ENCODE peak calls at places on chromosomes 11 and 22, in five cellular contexts. One of them, this sample, is unnamed.

GRCh38 chr11:109390752-109391151 is 31.2 kb upstream of the C11orf87 start:
- DNase-seq in RWPE1: no peak
- DNase-seq in bronchial epithelial cell: peak; percentile 26
- DNase-seq in cardiac fibroblast: no peak
- DNase-seq in WTC11: no peak
- DNase-seq in this sample: no peak

GRCh38 chr11:40491341-40491740 is 968.1 kb downstream of the LRRC4C start:
- DNase-seq in cardiac fibroblast: no peak
- DNase-seq in bronchial epithelial cell: no peak
- DNase-seq in WTC11: no peak
- DNase-seq in RWPE1: no peak
- DNase-seq in this sample: no peak

GRCh38 chr11:45933846-45934579 is 11.6 kb downstream of the LARGE2 start:
- DNase-seq in bronchial epithelial cell: no peak
- DNase-seq in WTC11: no peak
- DNase-seq in cardiac fibroblast: no peak
- DNase-seq in RWPE1: no peak
- DNase-seq in this sample: peak; percentile 61

GRCh38 chr22:30425616-30426394 is at the start of gene MTFP1:
- DNase-seq in cardiac fibroblast: peak; percentile 75
- DNase-seq in RWPE1: peak; percentile 48
- DNase-seq in WTC11: peak; percentile 83
- DNase-seq in bronchial epithelial cell: peak; percentile 53
- DNase-seq in this sample: no peak

GRCh38 chr11:10477690-10478046 is 22.6 kb downstream of the AMPD3 start:
- DNase-seq in bronchial epithelial cell: no peak
- DNase-seq in RWPE1: no peak
- DNase-seq in WTC11: no peak
- DNase-seq in cardiac fibroblast: no peak
- DNase-seq in this sample: peak; percentile 37

GRCh38 chr11:44604171-44604581 is 38.7 kb downstream of the CD82 start:
- DNase-seq in WTC11: no peak
- DNase-seq in RWPE1: no peak
- DNase-seq in bronchial epithelial cell: peak; percentile 56
- DNase-seq in cardiac fibroblast: no peak
- DNase-seq in this sample: peak; percentile 93

GRCh38 chr11:115446214-115446613 is 58.0 kb downstream of the CADM1 start:
- DNase-seq in WTC11: no peak
- DNase-seq in RWPE1: no peak
- DNase-seq in bronchial epithelial cell: no peak
- DNase-seq in cardiac fibroblast: no peak
- DNase-seq in this sample: no peak

GRCh38 chr11:23398052-23398451 is 537.8 kb upstream of the CCDC179 start:
- DNase-seq in cardiac fibroblast: no peak
- DNase-seq in RWPE1: no peak
- DNase-seq in bronchial epithelial cell: no peak
- DNase-seq in WTC11: no peak
- DNase-seq in this sample: no peak

GRCh38 chr11:71139516-71140205 is 112.7 kb downstream of the SHANK2 start:
- DNase-seq in WTC11: no peak
- DNase-seq in cardiac fibroblast: peak; percentile 40
- DNase-seq in bronchial epithelial cell: no peak
- DNase-seq in RWPE1: no peak
- DNase-seq in this sample: peak; percentile 89

GRCh38 chr22:23127055-23127756 is 14.6 kb downstream of the RSPH14 start:
- DNase-seq in WTC11: no peak
- DNase-seq in RWPE1: no peak
- DNase-seq in bronchial epithelial cell: no peak
- DNase-seq in cardiac fibroblast: no peak
- DNase-seq in this sample: no peak

GRCh38 chr11:72982286-72982685 is 159.8 kb downstream of the FCHSD2 start:
- DNase-seq in RWPE1: no peak
- DNase-seq in WTC11: no peak
- DNase-seq in bronchial epithelial cell: no peak
- DNase-seq in cardiac fibroblast: no peak
- DNase-seq in this sample: peak; percentile 26

GRCh38 chr11:46914363-46914762 is 4.0 kb downstream of the LRP4 start:
- DNase-seq in cardiac fibroblast: peak; percentile 26
- DNase-seq in RWPE1: no peak
- DNase-seq in bronchial epithelial cell: peak; percentile 60
- DNase-seq in WTC11: no peak
- DNase-seq in this sample: peak; percentile 97

GRCh38 chr11:87033561-87033960 is 4.2 kb upstream of the TMEM135 start:
- DNase-seq in WTC11: no peak
- DNase-seq in bronchial epithelial cell: no peak
- DNase-seq in cardiac fibroblast: no peak
- DNase-seq in RWPE1: no peak
- DNase-seq in this sample: no peak

GRCh38 chr11:8713760-8714159 is 31.2 kb downstream of the RPL27A start:
- DNase-seq in WTC11: no peak
- DNase-seq in cardiac fibroblast: no peak
- DNase-seq in bronchial epithelial cell: no peak
- DNase-seq in RWPE1: no peak
- DNase-seq in this sample: peak; percentile 44

GRCh38 chr22:49259870-49260615 is 567.6 kb downstream of the BRD1 start:
- DNase-seq in cardiac fibroblast: no peak
- DNase-seq in WTC11: no peak
- DNase-seq in bronchial epithelial cell: no peak
- DNase-seq in RWPE1: no peak
- DNase-seq in this sample: no peak

GRCh38 chr11:117179048-117179999 is 781 bp downstream of the SIDT2 start:
- DNase-seq in RWPE1: no peak
- DNase-seq in cardiac fibroblast: peak; percentile 62
- DNase-seq in bronchial epithelial cell: no peak
- DNase-seq in WTC11: peak; percentile 41
- DNase-seq in this sample: peak; percentile 94

GRCh38 chr22:46198274-46198673 is 47.9 kb downstream of the PPARA start:
- DNase-seq in WTC11: no peak
- DNase-seq in RWPE1: no peak
- DNase-seq in bronchial epithelial cell: no peak
- DNase-seq in cardiac fibroblast: no peak
- DNase-seq in this sample: no peak

GRCh38 chr11:118522571-118523072 is 4.7 kb upstream of the TTC36 start:
- DNase-seq in WTC11: peak; percentile 51
- DNase-seq in bronchial epithelial cell: peak; percentile 45
- DNase-seq in RWPE1: no peak
- DNase-seq in cardiac fibroblast: peak; percentile 59
- DNase-seq in this sample: peak; percentile 82

GRCh38 chr11:119664063-119664572 is 64.9 kb downstream of the NECTIN1 start:
- DNase-seq in cardiac fibroblast: no peak
- DNase-seq in bronchial epithelial cell: no peak
- DNase-seq in RWPE1: no peak
- DNase-seq in WTC11: peak; percentile 61
- DNase-seq in this sample: peak; percentile 46

GRCh38 chr22:50269573-50270301 is 443 bp downstream of the MAPK11 start:
- DNase-seq in RWPE1: no peak
- DNase-seq in cardiac fibroblast: peak; percentile 61
- DNase-seq in bronchial epithelial cell: no peak
- DNase-seq in WTC11: peak; percentile 35
- DNase-seq in this sample: peak; percentile 98

GRCh38 chr22:50270302-50271010 is at the start of gene MAPK11:
- DNase-seq in cardiac fibroblast: peak; percentile 73
- DNase-seq in WTC11: peak; percentile 87
- DNase-seq in bronchial epithelial cell: peak; percentile 42
- DNase-seq in RWPE1: no peak
- DNase-seq in this sample: peak; percentile 99

GRCh38 chr22:50266994-50267393 is 3.2 kb downstream of the MAPK11 start:
- DNase-seq in RWPE1: no peak
- DNase-seq in cardiac fibroblast: no peak
- DNase-seq in WTC11: no peak
- DNase-seq in bronchial epithelial cell: no peak
- DNase-seq in this sample: no peak

GRCh38 chr22:50268655-50269113 is 1.5 kb downstream of the MAPK11 start:
- DNase-seq in cardiac fibroblast: peak; percentile 37
- DNase-seq in bronchial epithelial cell: no peak
- DNase-seq in WTC11: no peak
- DNase-seq in RWPE1: no peak
- DNase-seq in this sample: no peak

DNA sequence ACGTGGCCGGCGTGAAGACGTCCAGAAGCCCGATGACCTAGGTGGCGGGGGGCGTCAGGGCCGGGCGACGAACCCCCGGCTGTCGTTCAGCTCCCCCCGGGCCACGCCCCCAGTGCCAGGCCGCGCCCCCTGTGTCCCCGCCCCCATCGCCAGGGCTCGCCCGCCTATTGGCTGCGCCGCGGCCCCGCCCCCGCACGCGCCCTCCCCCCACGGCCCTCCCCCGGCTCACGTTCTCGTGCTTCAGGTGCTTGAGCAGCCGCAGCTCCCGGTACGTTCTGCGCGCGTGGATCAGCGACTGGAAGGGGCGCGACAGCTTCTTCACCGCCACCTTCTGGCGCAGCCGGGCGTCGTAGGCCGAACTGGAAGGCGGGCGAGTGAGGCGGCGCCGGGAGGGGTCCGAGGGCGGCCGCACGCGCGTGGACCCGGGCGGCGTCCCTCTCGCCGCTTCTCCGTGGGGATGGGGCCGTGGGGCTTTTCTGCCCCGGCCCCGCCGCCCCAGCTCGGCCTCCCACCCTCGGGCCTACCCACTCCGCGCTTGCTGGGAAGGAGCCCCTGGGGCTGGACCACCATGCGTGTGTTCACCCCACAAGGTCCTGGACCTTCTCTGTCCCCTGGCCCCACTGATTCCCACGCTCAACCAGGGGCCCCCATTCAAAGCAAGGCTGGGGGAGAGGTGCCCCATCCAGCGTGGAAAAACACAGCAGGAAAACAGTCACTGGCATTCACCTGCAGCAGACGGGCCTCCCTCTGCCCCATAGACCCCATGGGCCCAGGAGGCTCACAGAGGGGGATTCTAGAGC is 2.4 kb downstream of the MAPK11 start:
- DNase-seq in bronchial epithelial cell: peak; percentile 32
- DNase-seq in cardiac fibroblast: peak; percentile 69
- DNase-seq in WTC11: peak; percentile 74
- DNase-seq in RWPE1: peak; percentile 80
- DNase-seq in this sample: peak; percentile 100
- TF ChIP-seq CTCF in bronchial epithelial cell: peak; percentile 40
- TF ChIP-seq CTCF in cardiac fibroblast: peak; percentile 26
- TF ChIP-seq CTCF in WTC11: no peak
- TF ChIP-seq CTCF in RWPE1: peak; percentile 28
- TF ChIP-seq CTCF in this sample: peak; percentile 11

GRCh38 chr11:59182457-59183151 is 10.7 kb downstream of the DTX4 start:
- DNase-seq in bronchial epithelial cell: peak; percentile 41
- DNase-seq in WTC11: peak; percentile 81
- DNase-seq in RWPE1: no peak
- DNase-seq in cardiac fibroblast: no peak
- DNase-seq in this sample: no peak
- TF ChIP-seq CTCF in bronchial epithelial cell: peak; percentile 73
- TF ChIP-seq CTCF in WTC11: peak; percentile 84
- TF ChIP-seq CTCF in RWPE1: no peak
- TF ChIP-seq CTCF in cardiac fibroblast: peak; percentile 13
- TF ChIP-seq CTCF in this sample: no peak

DNA sequence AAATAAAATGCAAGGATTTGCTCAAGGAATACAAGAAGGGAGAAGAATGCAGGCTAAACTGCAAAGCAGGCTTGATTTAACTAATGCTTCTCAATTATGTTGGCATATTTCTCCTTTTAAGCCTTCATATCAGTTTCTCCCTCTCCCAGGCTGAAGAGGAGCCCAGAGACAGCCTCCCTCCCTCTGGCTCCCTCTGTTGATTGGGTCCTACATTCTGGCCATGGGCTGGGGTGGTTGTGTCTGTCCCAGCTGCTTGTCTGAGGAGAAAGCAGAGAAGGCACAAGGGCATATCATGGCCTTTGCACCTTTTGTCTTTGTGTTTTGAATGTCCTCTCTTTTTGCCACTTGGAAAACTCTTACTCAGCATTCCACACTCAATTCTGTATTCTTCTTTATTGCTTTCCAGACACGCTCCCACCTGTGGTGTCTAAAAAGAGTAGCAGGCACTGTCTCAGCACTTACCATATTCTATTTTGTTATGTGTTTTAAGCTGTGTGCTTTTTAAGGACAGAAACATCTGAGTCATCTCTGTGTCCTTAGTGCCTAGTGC is 77.4 kb downstream of the INSC start:
- DNase-seq in RWPE1: no peak
- DNase-seq in bronchial epithelial cell: no peak
- DNase-seq in cardiac fibroblast: no peak
- DNase-seq in WTC11: no peak
- DNase-seq in this sample: no peak
- TF ChIP-seq CTCF in RWPE1: no peak
- TF ChIP-seq CTCF in bronchial epithelial cell: no peak
- TF ChIP-seq CTCF in cardiac fibroblast: no peak
- TF ChIP-seq CTCF in WTC11: no peak
- TF ChIP-seq CTCF in this sample: no peak

GRCh38 chr11:124195419-124195734 is 12.2 kb downstream of the OR10D3 start:
- DNase-seq in RWPE1: no peak
- DNase-seq in bronchial epithelial cell: no peak
- DNase-seq in cardiac fibroblast: no peak
- DNase-seq in WTC11: no peak
- DNase-seq in this sample: no peak

GRCh38 chr11:124193221-124193945 is 10.2 kb downstream of the OR10D3 start:
- DNase-seq in bronchial epithelial cell: no peak
- DNase-seq in RWPE1: no peak
- DNase-seq in cardiac fibroblast: no peak
- DNase-seq in WTC11: no peak
- DNase-seq in this sample: no peak

GRCh38 chr11:124194283-124194682 is 11.1 kb downstream of the OR10D3 start:
- DNase-seq in RWPE1: no peak
- DNase-seq in WTC11: no peak
- DNase-seq in cardiac fibroblast: no peak
- DNase-seq in bronchial epithelial cell: no peak
- DNase-seq in this sample: no peak

GRCh38 chr11:124197999-124198398 is 14.9 kb downstream of the OR10D3 start:
- DNase-seq in RWPE1: no peak
- DNase-seq in cardiac fibroblast: no peak
- DNase-seq in WTC11: no peak
- DNase-seq in bronchial epithelial cell: no peak
- DNase-seq in this sample: no peak

DNA sequence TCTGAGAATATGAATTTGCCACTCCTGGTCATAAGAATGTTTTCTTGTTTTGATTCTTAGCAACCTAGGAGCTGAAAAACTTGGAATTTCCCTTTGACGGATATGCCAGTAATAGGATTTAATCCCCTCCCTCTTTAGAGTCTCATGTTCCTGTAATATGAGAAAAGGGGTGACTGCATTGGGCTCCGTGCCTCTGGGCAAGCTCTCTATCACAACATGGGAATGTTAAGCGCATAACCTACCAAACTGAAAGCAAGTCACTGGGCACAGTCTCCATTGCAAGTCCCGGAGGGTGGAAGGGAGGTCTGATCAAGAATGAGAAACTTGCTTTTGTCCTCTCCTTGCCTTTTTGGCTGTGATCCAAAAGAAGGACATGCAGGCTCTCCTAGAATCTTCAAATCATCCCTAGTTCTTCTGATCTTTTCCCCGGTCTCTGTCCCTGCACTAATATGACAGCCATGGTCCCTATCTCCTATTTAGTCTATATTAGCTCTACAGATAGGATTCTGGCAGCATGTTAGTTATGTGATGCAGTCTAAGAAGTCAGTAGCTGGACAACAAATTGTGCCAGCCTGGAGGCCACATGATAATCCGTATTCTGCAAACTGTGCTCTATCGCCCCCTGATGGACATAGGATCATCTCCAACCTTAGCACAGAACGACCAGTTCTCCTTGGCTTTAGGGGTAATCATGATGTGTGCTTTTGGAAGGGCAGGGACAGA is 11.7 kb downstream of the OR10D3 start:
- DNase-seq in bronchial epithelial cell: peak; percentile 64
- DNase-seq in RWPE1: peak; percentile 38
- DNase-seq in WTC11: peak; percentile 56
- DNase-seq in cardiac fibroblast: peak; percentile 81
- DNase-seq in this sample: peak; percentile 67
- TF ChIP-seq CTCF in bronchial epithelial cell: peak; percentile 80
- TF ChIP-seq CTCF in RWPE1: peak; percentile 66
- TF ChIP-seq CTCF in WTC11: peak; percentile 55
- TF ChIP-seq CTCF in cardiac fibroblast: peak; percentile 81
- TF ChIP-seq CTCF in this sample: peak; percentile 78

GRCh38 chr11:27716850-27717249 is 16.6 kb upstream of the BDNF start:
- DNase-seq in WTC11: no peak
- DNase-seq in RWPE1: no peak
- DNase-seq in cardiac fibroblast: peak; percentile 35
- DNase-seq in bronchial epithelial cell: no peak
- DNase-seq in this sample: peak; percentile 80
- TF ChIP-seq CTCF in WTC11: no peak
- TF ChIP-seq CTCF in RWPE1: peak; percentile 5
- TF ChIP-seq CTCF in cardiac fibroblast: peak; percentile 10
- TF ChIP-seq CTCF in bronchial epithelial cell: no peak
- TF ChIP-seq CTCF in this sample: peak; percentile 31

This sample was measured in osteoblast.